ENCODE peak calls at places on chromosomes 12 and 14, in nine cellular contexts. Z is AG04450, G is lower leg skin, T is right atrium auricular region, S is IMR-90, Q is astrocyte of the spinal cord, H is heart right ventricle, X is MM.1S, F is fibroblast of lung. R is an unnamed sample.

GRCh38 chr14:34324363-34324795 is 137.7 kb downstream of the SPTSSA start:
- DNase-seq in Z (peak; percentile 16), G (no peak), T (no peak), S (peak; percentile 26), Q (peak; percentile 50), H (no peak), X (peak; percentile 11), F (peak; percentile 58), R (no peak)

GRCh38 chr14:94965551-94966339 is 191.6 kb downstream of the DICER1 start:
- DNase-seq in Z (no peak), G (peak; percentile 50), T (no peak), S (no peak), Q (no peak), H (no peak), X (no peak), F (no peak), R (no peak)

GRCh38 chr14:98462908-98463307 is 809.1 kb downstream of the BCL11B start:
- DNase-seq in Z (no peak), G (no peak), T (no peak), S (no peak), Q (no peak), H (no peak), X (no peak), F (no peak), R (no peak)

GRCh38 chr12:4984971-4985370 is 58.7 kb upstream of the KCNA5 start:
- DNase-seq in Z (no peak), G (peak; percentile 50), T (no peak), S (no peak), Q (no peak), H (no peak), X (no peak), F (no peak), R (no peak)

GRCh38 chr14:25178255-25178654 is 128.3 kb upstream of the STXBP6 start:
- DNase-seq in Z (no peak), G (no peak), T (no peak), S (no peak), Q (no peak), H (no peak), X (no peak), F (no peak), R (no peak)

GRCh38 chr12:98870521-98870920 is 225.4 kb downstream of the APAF1 start:
- DNase-seq in Z (no peak), G (no peak), T (no peak), S (no peak), Q (no peak), H (no peak), X (no peak), F (no peak), R (no peak)

GRCh38 chr14:34872822-34873590 is 2.2 kb downstream of the BAZ1A start:
- DNase-seq in Z (no peak), G (no peak), T (no peak), S (peak; percentile 69), Q (peak; percentile 53), H (no peak), X (no peak), F (peak; percentile 62), R (no peak)

GRCh38 chr14:50603565-50603964 is 43.6 kb downstream of the ATL1 start:
- DNase-seq in Z (no peak), G (no peak), T (no peak), S (peak; percentile 43), Q (no peak), H (no peak), X (no peak), F (no peak), R (no peak)

GRCh38 chr14:28119849-28120248 is 646.7 kb upstream of the FOXG1 start:
- DNase-seq in Z (no peak), G (no peak), T (no peak), S (no peak), Q (no peak), H (no peak), X (no peak), F (no peak), R (no peak)

GRCh38 chr12:14664434-14665023 is 31.9 kb downstream of the GUCY2C start:
- DNase-seq in Z (no peak), G (no peak), T (no peak), S (peak; percentile 35), Q (peak; percentile 27), H (no peak), X (peak; percentile 55), F (peak; percentile 49), R (no peak)

GRCh38 chr14:22472466-22472865 is 116.6 kb downstream of the DAD1 start:
- DNase-seq in Z (no peak), G (no peak), T (no peak), S (no peak), Q (no peak), H (no peak), X (no peak), F (no peak), R (no peak)

GRCh38 chr12:27838543-27838942 is 58.5 kb upstream of the MANSC4 start:
- DNase-seq in Z (no peak), G (no peak), T (no peak), S (no peak), Q (no peak), H (no peak), X (no peak), F (no peak), R (no peak)

GRCh38 chr12:62711626-62712305 is 223.2 kb downstream of the PPM1H start:
- DNase-seq in Z (no peak), G (no peak), T (no peak), S (no peak), Q (peak; percentile 37), H (no peak), X (no peak), F (no peak), R (no peak)

GRCh38 chr12:7374423-7375144 is 69.4 kb downstream of the CD163L1 start:
- DNase-seq in Z (no peak), G (no peak), T (no peak), S (peak; percentile 6), Q (peak; percentile 8), H (peak; percentile 20), X (peak; percentile 48), F (peak; percentile 14), R (no peak)

GRCh38 chr12:109461846-109462766 is 15.0 kb downstream of the KCTD10 start:
- DNase-seq in Z (peak; percentile 88), G (peak; percentile 97), T (peak; percentile 93), S (peak; percentile 95), Q (peak; percentile 95), H (peak; percentile 85), X (no peak), F (peak; percentile 97), R (peak; percentile 20)

GRCh38 chr14:52683985-52684520 is 11.3 kb downstream of the ERO1A start:
- DNase-seq in Z (no peak), G (no peak), T (no peak), S (no peak), Q (peak; percentile 7), H (no peak), X (no peak), F (peak; percentile 30), R (no peak)

GRCh38 chr14:52678591-52678990 is 16.8 kb downstream of the ERO1A start:
- DNase-seq in Z (no peak), G (no peak), T (no peak), S (no peak), Q (no peak), H (no peak), X (no peak), F (no peak), R (no peak)
- TF ChIP-seq CTCF in Z (peak; percentile 43), G (no peak), T (no peak), S (peak; percentile 14), Q (peak; percentile 43), H (peak; percentile 23), X (peak; percentile 13), F (no peak), R (peak; percentile 47)

DNA sequence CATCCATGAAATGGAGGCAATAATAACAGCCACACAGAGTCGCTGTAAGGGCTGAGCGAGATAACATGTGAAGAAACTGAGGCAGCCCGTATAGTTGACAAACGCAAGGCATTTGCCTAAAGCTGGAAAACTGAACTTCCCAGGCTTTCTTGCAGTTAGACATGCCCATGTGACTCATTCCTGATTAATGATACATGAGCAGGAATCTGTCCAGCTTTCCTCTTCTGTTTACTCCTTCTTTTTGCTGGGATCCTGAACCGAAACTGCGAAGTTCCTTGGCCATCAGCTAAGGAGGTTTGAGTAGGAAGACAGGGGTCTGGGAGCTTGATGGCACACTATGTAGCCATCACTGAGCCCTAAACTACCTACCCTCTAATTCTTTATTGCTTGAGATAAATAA is 52.2 kb downstream of the ST8SIA1 start:
- DNase-seq in Z (no peak), G (no peak), T (no peak), S (peak; percentile 86), Q (peak; percentile 71), H (no peak), X (no peak), F (peak; percentile 89), R (no peak)
- H3K4me3 ChIP-seq in Z (peak overlapping the region; percentile 38), G (no peak overlapping the region), T (no peak overlapping the region), S (no peak overlapping the region), Q (no peak overlapping the region), H (no peak overlapping the region), X (no peak overlapping the region), F (peak overlapping the region; percentile 22), R (no peak overlapping the region)

GRCh38 chr14:100540926-100541620 is 46.1 kb downstream of the BEGAIN start:
- DNase-seq in Z (no peak), G (peak; percentile 83), T (no peak), S (no peak), Q (no peak), H (peak; percentile 8), X (no peak), F (no peak), R (no peak)

GRCh38 chr14:100539766-100540140 is 47.5 kb downstream of the BEGAIN start:
- DNase-seq in Z (no peak), G (peak; percentile 73), T (no peak), S (no peak), Q (no peak), H (peak; percentile 5), X (no peak), F (no peak), R (no peak)

GRCh38 chr14:100539319-100539645 is 47.9 kb downstream of the BEGAIN start:
- DNase-seq in Z (no peak), G (peak; percentile 79), T (no peak), S (no peak), Q (no peak), H (no peak), X (no peak), F (no peak), R (no peak)

GRCh38 chr14:100541621-100542560 is 45.3 kb downstream of the BEGAIN start:
- DNase-seq in Z (no peak), G (peak; percentile 85), T (no peak), S (no peak), Q (no peak), H (no peak), X (no peak), F (no peak), R (no peak)

GRCh38 chr14:100540141-100540925 is 46.9 kb downstream of the BEGAIN start:
- DNase-seq in Z (no peak), G (peak; percentile 83), T (no peak), S (no peak), Q (no peak), H (peak; percentile 11), X (no peak), F (no peak), R (no peak)
- TF ChIP-seq CTCF in Z (peak; percentile 50), G (no peak), T (no peak), S (peak; percentile 23), Q (peak; percentile 33), H (peak; percentile 25), X (no peak), F (no peak), R (no peak)

DNA sequence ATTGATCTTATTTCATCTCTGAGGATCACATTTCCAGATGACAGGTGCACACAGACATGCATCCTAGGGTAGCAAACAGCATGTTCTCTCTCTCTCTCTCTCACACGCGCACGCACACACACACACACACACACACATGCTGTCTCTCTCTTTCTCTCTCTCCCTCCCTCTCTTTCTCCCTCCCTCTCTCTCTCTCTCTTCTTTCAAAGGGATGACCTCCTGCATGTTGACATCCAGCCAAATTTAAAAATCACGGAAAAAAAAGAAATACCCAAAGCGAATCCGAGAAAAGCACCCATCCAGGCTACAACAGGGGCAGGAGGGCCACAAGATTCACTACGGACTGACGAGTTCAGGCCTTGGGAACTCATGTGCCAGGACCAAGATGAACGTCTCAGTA is 2.3 kb downstream of the KSR2 start:
- DNase-seq in Z (no peak), G (peak; percentile 17), T (no peak), S (no peak), Q (no peak), H (no peak), X (no peak), F (no peak), R (no peak)
- H3K4me3 ChIP-seq in Z (no peak overlapping the region), G (no peak overlapping the region), T (no peak overlapping the region), S (no peak overlapping the region), Q (no peak overlapping the region), H (no peak overlapping the region), X (no peak overlapping the region), F (no peak overlapping the region), R (no peak overlapping the region)